ENCODE peak calls at places on chromosomes 12 and 14, in six cellular contexts. T, S, R, L, Z and W are unnamed samples.
A peak's percentile ranks its signal among the peaks of the same experiment; 100 is the strongest.

GRCh38 chr14:64434528-64434927 is 30.8 kb upstream of the AKAP5 start:
- DNase-seq in L (peak; percentile 40), Z (peak; percentile 43), S (no peak), R (no peak), T (no peak), W (peak; percentile 43)

GRCh38 chr12:53981652-53982565 is 3.0 kb upstream of the HOXC10 start:
- DNase-seq in R (no peak), L (no peak), Z (no peak), T (no peak), S (no peak), W (no peak)

GRCh38 chr14:40346275-40346674 is 914.0 kb upstream of the FBXO33 start:
- DNase-seq in Z (no peak), T (no peak), S (no peak), L (no peak), R (no peak), W (no peak)

GRCh38 chr12:57201631-57202030 is 15.0 kb upstream of the NXPH4 start:
- DNase-seq in R (no peak), S (no peak), L (no peak), Z (no peak), T (no peak), W (no peak)

GRCh38 chr14:59248170-59248569 is 59.7 kb downstream of the DAAM1 start:
- DNase-seq in R (no peak), T (no peak), S (no peak), Z (no peak), L (no peak), W (no peak)

GRCh38 chr12:75471928-75472865 is 8.4 kb upstream of the GLIPR1 start:
- DNase-seq in R (no peak), L (no peak), Z (no peak), S (no peak), T (no peak), W (peak; percentile 82)

GRCh38 chr12:106865685-106866084 is 90.0 kb upstream of the TMEM263 start:
- DNase-seq in R (no peak), T (no peak), S (peak; percentile 57), L (no peak), Z (no peak), W (peak; percentile 93)

GRCh38 chr14:25846232-25846631 is 751.6 kb downstream of the NOVA1 start:
- DNase-seq in T (no peak), S (no peak), L (no peak), R (no peak), Z (no peak), W (no peak)

GRCh38 chr12:53179694-53180269 is 740 bp upstream of the ZNF740 start:
- DNase-seq in Z (no peak), T (peak; percentile 15), L (no peak), R (no peak), S (no peak), W (no peak)

GRCh38 chr12:9729082-9729481 is 3.8 kb downstream of the CLECL1 start:
- DNase-seq in T (no peak), R (no peak), Z (no peak), L (no peak), S (no peak), W (no peak)

GRCh38 chr12:88753074-88753473 is 172.8 kb upstream of the KITLG start:
- DNase-seq in Z (peak; percentile 49), S (no peak), L (peak; percentile 29), R (no peak), T (no peak), W (peak; percentile 50)

GRCh38 chr14:33914676-33915516 is 36.0 kb downstream of the EGLN3 start:
- DNase-seq in S (no peak), R (no peak), Z (peak; percentile 85), T (no peak), L (peak; percentile 14), W (peak; percentile 49)

GRCh38 chr12:31647106-31647505 is 12.4 kb upstream of the ETFBKMT start:
- DNase-seq in R (no peak), T (no peak), Z (peak; percentile 61), L (peak; percentile 22), S (no peak), W (peak; percentile 89)

GRCh38 chr12:2693980-2694379 is 100.8 kb upstream of the FKBP4 start:
- DNase-seq in R (no peak), Z (no peak), L (no peak), T (no peak), S (no peak), W (no peak)

GRCh38 chr12:2691340-2692111 is 103.2 kb upstream of the FKBP4 start:
- DNase-seq in R (no peak), Z (no peak), S (peak; percentile 73), T (peak; percentile 30), L (no peak), W (no peak)

GRCh38 chr12:2691001-2691339 is 103.8 kb upstream of the FKBP4 start:
- DNase-seq in Z (peak; percentile 66), T (peak; percentile 38), S (peak; percentile 82), L (peak; percentile 7), R (no peak), W (no peak)

GRCh38 chr12:2692156-2692555 is 102.6 kb upstream of the FKBP4 start:
- DNase-seq in Z (no peak), R (no peak), T (no peak), L (no peak), S (peak; percentile 25), W (no peak)

DNA sequence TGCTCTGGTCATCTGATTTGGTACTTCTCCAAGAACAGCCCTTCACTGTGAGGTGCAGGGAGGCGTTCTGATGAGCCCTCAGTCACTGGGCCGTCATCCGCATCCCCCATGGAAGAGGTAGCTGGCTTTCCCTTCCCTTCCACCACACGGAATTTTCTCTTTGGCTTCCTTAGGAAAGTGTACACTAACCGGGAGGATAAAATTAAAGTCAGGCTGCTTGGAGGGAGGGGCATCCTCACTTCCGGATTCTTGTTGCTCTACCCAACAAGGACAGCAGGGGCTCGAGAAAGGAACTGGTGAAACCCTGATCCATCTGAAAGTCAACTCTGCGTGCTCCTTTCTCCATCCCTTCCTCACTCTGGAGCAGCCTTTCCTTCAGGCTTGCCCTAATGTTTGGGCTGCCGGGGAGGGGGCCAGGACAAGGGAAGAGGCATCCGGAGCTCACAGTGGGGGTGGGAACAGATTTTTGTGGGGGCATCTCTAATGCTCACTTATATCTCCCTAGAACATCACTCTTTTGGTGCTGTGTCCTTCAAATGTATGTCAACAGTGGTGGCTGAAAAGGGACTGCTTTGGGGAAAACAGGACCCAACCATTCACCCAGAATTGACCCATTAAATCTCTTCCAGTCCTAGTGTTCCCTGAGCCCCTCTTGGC is 101.4 kb upstream of the FKBP4 start:
- DNase-seq in T (no peak), L (no peak), Z (no peak), S (peak; percentile 65), R (no peak), W (no peak)
- H4K91ac ChIP-seq in T (no peak overlapping the region), L (no peak overlapping the region), Z (no peak overlapping the region), S (no peak overlapping the region), R (peak overlapping the region; percentile 13), W (no peak overlapping the region)

DNA sequence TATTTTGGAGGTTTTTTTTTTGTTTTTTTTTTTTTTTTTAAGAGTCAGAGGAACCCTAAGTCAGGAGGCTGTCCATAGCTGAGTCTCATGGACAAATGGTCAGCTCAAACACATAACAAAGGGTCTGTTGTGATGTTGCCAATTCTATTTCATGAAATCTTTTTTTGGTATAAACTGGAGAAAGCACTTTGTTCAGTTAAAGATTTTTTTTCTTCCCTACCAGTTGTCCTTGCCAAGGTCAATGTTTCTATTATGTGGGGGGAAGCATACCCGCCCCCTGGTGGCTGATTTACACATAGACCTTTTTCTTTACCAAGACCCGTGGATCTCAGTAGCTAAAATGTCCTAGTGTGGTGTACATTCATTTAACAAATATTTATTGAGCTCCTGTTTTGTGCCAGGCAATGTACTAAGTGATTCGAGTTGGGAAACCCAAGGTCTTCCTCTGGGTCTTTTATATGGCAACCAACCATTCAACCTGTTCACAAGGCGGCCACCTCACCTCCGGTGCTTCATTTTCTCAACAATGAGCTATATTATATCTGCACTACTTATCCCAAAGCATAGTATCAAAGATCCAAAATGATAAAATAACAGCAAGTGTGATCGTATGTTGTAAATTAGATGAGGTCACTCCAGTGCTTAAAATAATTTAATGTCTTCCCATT is 214.5 kb downstream of the PAH start:
- DNase-seq in T (peak; percentile 40), Z (peak; percentile 65), L (peak; percentile 65), S (peak; percentile 57), R (no peak), W (peak; percentile 21)
- H4K91ac ChIP-seq in T (no peak overlapping the region), Z (no peak overlapping the region), L (no peak overlapping the region), S (no peak overlapping the region), R (no peak overlapping the region), W (no peak overlapping the region)

DNA sequence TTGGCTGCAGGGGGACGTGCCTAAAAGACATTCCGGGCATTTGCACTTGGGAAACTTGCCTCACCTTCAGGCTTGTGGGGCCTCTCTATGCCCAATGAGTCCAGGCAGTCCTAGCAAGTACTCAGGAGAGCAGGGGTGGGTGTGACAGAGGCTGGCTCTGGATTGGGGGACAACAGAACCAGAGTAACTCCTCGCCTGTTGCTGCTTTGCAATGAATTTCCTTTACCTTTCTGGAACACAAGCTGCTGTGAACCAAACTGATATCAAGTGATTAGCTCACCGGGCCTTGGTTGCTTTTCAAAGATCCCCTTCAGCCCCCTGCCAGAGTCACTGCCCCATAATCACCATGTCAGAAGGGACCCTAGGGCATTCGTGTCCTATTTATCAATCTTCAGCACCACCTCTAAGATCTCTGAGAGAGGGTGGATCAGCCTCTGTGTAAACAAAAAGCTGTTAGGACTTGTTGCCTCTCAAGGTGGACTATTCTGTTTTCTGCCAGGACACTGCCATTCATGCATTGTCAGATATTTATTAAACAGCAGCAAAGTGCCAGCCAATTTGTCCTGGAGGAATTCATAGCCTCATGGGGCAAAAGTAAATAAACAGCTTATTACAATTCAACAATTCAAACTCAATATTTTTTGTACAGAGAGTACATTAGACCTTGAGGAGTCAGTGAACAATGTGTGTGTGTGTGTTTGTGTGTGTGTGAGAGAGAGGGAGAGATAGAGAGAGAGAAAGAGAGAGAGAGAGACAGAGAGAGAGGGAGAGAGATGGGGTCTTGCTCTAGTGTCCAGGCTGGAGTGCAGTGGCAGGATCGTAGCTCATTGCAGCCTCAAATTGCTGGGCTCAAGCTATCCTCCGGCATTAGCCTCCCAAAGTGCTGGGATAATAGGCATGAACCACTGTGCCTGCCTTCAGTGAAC is 11.3 kb downstream of the NFATC4 start:
- DNase-seq in S (no peak), L (no peak), R (no peak), Z (no peak), T (no peak), W (no peak)
- H4K91ac ChIP-seq in S (no peak overlapping the region), L (no peak overlapping the region), R (no peak overlapping the region), Z (no peak overlapping the region), T (no peak overlapping the region), W (no peak overlapping the region)

GRCh38 chr12:117334855-117335587 is 26.4 kb downstream of the NOS1 start:
- DNase-seq in Z (no peak), L (no peak), R (no peak), T (no peak), S (no peak), W (no peak)

GRCh38 chr12:117331691-117332090 is 29.7 kb downstream of the NOS1 start:
- DNase-seq in R (no peak), Z (no peak), S (no peak), T (no peak), L (no peak), W (no peak)

GRCh38 chr12:117333331-117334000 is 28.0 kb downstream of the NOS1 start:
- DNase-seq in S (no peak), R (no peak), T (peak; percentile 2), L (no peak), Z (no peak), W (no peak)

GRCh38 chr12:117330441-117331113 is 30.8 kb downstream of the NOS1 start:
- DNase-seq in Z (no peak), S (peak; percentile 51), T (no peak), L (no peak), R (no peak), W (no peak)

DNA sequence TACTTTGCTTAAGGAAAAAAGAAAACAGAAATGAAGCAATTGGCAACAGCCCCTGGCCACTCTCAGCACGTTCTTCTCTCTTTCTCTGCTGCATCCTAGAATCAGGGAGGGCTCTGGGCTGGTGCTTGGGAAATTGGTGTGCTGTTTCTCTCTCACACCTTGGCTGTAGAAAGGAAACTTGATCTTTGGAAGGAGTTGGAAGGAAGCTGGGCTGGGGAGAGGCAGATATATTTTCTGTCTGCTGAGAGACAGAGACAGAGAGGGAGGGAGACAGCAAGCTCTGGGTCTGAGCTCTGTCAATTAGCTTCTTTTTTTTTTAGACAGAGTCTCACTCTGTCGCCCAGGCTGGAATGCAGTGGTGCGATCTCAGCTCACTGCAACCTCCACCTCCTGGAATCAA is 27.3 kb downstream of the NOS1 start:
- DNase-seq in L (no peak), Z (no peak), T (no peak), S (no peak), R (no peak), W (no peak)
- H4K91ac ChIP-seq in L (no peak overlapping the region), Z (no peak overlapping the region), T (no peak overlapping the region), S (no peak overlapping the region), R (no peak overlapping the region), W (no peak overlapping the region)